ENCODE peak calls at places on chromosomes 4 and X, in eight cellular contexts. A, L, K, U, T, Q, S and O are unnamed samples. For H3K27me3, the result is how much of the 10 kb centered on the place peaks cover.

GRCh38 chrX:78595901-78596502 is 63.1 kb downstream of the RTL3 start:
- DNase-seq in A (no peak), L (no peak), K (peak), U (peak), T (no peak), Q (peak), S (peak), O (no peak)

GRCh38 chr4:87011340-87012034 is 76.7 kb downstream of the AFF1 start:
- DNase-seq in A (no peak), L (no peak), K (no peak), U (peak), T (no peak), Q (peak), S (peak), O (no peak)

GRCh38 chrX:132737743-132738142 is 220.7 kb downstream of the HS6ST2 start:
- DNase-seq in A (no peak), L (no peak), K (peak), U (no peak), T (peak), Q (peak), S (no peak), O (no peak)

GRCh38 chr4:105414316-105414715 is 59.5 kb downstream of the PPA2 start:
- DNase-seq in A (no peak), L (no peak), K (peak), U (no peak), T (no peak), Q (no peak), S (no peak), O (peak)

GRCh38 chr4:57095245-57095644 is 14.9 kb downstream of the IGFBP7 start:
- DNase-seq in A (no peak), L (no peak), K (no peak), U (no peak), T (no peak), Q (no peak), S (no peak), O (no peak)

GRCh38 chr4:154743683-154744340 is at the start of gene LRAT:
- DNase-seq in A (no peak), L (no peak), K (no peak), U (no peak), T (peak), Q (peak), S (no peak), O (peak)

GRCh38 chr4:76974150-76974549 is 24.6 kb downstream of the SEPTIN11 start:
- DNase-seq in A (no peak), L (no peak), K (no peak), U (no peak), T (no peak), Q (no peak), S (no peak), O (no peak)

GRCh38 chr4:52052475-52052780 is 1.3 kb downstream of the SPATA18 start:
- DNase-seq in A (peak), L (no peak), K (no peak), U (peak), T (no peak), Q (no peak), S (peak), O (peak)

GRCh38 chr4:146051724-146052396 is 113.2 kb upstream of the ZNF827 start:
- DNase-seq in A (no peak), L (no peak), K (no peak), U (peak), T (no peak), Q (peak), S (no peak), O (no peak)

GRCh38 chrX:140712413-140713173 is 3.0 kb downstream of the LINC00632 start:
- DNase-seq in A (peak), L (peak), K (no peak), U (peak), T (peak), Q (peak), S (peak), O (peak)

GRCh38 chr4:164251257-164251656 is 502.7 kb upstream of the SMIM31 start:
- DNase-seq in A (no peak), L (no peak), K (no peak), U (no peak), T (no peak), Q (no peak), S (no peak), O (no peak)

GRCh38 chr4:141425124-141425523 is 204.4 kb downstream of the ZNF330 start:
- DNase-seq in A (no peak), L (no peak), K (no peak), U (peak), T (no peak), Q (peak), S (peak), O (no peak)

GRCh38 chrX:150693782-150694574 is 782 bp downstream of the MTMR1 start:
- DNase-seq in A (peak), L (no peak), K (peak), U (peak), T (peak), Q (peak), S (peak), O (peak)

GRCh38 chr4:85995361-85995760 is 364.5 kb downstream of the MAPK10 start:
- DNase-seq in A (no peak), L (no peak), K (no peak), U (no peak), T (no peak), Q (no peak), S (no peak), O (no peak)

GRCh38 chrX:134734343-134735001 is 76.2 kb upstream of the PLAC1 start:
- DNase-seq in A (no peak), L (no peak), K (no peak), U (no peak), T (no peak), Q (no peak), S (peak), O (no peak)

GRCh38 chr4:106809083-106809482 is 227.0 kb downstream of the DKK2 start:
- DNase-seq in A (no peak), L (no peak), K (no peak), U (peak), T (no peak), Q (peak), S (peak), O (no peak)

GRCh38 chr4:71602271-71602890 is 181.5 kb downstream of the GC start:
- DNase-seq in A (no peak), L (no peak), K (no peak), U (no peak), T (no peak), Q (peak), S (peak), O (no peak)

GRCh38 chrX:2383144-2383543 is 117.6 kb downstream of the DHRSX start:
- DNase-seq in A (no peak), L (no peak), K (no peak), U (no peak), T (no peak), Q (no peak), S (no peak), O (no peak)

GRCh38 chrX:114635986-114636385 is 52.1 kb downstream of the HTR2C start:
- DNase-seq in A (no peak), L (no peak), K (no peak), U (no peak), T (no peak), Q (no peak), S (no peak), O (peak)

GRCh38 chr4:140092094-140092820 is 61.7 kb downstream of the MAML3 start:
- DNase-seq in A (peak), L (no peak), K (no peak), U (peak), T (no peak), Q (peak), S (peak), O (peak)

GRCh38 chrX:25175743-25176142 is 160.0 kb upstream of the ARX start:
- DNase-seq in A (no peak), L (no peak), K (no peak), U (no peak), T (no peak), Q (no peak), S (no peak), O (no peak)

GRCh38 chrX:25178555-25178954 is 162.8 kb upstream of the ARX start:
- DNase-seq in A (no peak), L (no peak), K (no peak), U (no peak), T (no peak), Q (no peak), S (no peak), O (no peak)

GRCh38 chrX:25180242-25180641 is 164.5 kb upstream of the ARX start:
- DNase-seq in A (no peak), L (no peak), K (no peak), U (no peak), T (no peak), Q (no peak), S (no peak), O (no peak)

GRCh38 chrX:25175171-25175570 is 159.4 kb upstream of the ARX start:
- DNase-seq in A (no peak), L (no peak), K (no peak), U (no peak), T (no peak), Q (no peak), S (no peak), O (no peak)
- H3K4me3 ChIP-seq in A (no peak), L (no peak), K (no peak), U (no peak), T (no peak), Q (no peak), S (no peak), O (no peak)

DNA sequence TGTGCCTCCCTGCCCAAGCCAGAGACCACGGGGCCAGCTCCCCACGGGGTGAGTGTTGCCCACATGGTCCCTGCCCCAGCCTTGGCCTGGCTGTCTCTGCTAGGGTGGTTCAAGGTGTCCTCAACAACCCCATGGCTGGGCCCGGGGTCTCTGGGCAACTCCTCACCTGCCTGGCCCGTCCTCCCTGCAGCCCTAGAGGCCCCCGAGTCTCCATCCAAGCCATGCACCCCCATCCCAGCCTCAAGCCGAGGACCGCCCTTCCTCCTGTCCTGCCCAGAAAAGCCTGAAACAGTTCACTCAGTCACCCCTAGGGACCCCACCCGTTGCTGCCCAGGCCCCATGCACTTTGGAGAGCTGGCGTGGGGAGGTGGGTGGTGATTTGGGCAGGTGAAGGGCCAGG is 120.9 kb downstream of the FAM53A start:
- DNase-seq in A (no peak), L (no peak), K (no peak), U (no peak), T (no peak), Q (no peak), S (no peak), O (no peak)
- H3K27me3 ChIP-seq in A (under half), L (half or more), K (under half), U (half or more), T (under half), Q (under half), S (under half), O (under half)

DNA sequence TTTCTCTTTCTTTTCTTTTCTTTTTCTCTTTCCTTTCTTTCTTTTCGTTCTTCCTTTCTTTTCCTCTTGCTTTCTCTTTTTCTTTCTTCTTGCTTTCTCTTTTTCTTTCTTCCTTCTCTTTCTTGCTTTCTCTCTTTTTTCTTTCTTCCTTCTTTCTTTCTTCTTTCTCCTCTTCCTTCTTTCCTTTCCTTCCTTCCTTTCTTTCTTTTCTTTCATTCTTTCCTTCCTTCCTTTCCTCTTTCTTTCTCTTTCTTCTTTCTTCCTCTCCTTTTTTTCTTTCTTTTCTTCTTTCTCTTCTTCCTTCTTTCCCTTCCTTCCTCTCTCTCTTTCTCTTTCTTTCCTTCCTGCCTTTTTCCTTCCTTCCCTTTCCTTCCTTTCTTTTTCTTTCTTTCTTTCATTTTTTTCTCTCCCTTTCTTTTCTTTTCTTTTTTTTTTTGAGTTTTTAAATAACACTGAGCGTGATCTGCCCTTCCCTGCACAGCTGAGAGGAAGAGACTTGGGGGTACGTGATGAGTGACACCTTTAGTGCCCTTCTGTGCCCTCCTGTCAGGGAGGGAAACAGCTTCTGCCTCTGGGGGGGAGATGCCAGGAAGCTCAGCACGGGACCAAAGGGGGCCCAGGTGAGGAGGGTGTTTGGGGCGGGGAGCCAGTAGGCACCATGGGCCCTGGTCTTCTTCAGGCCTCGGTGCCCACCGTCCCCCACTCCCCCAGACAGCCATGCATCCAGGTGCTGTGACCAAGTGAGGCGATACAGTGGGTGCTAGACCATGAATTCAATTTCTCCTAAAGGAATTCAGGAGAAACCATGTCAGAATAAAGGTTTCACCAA is 36.6 kb upstream of the CDKN2AIP start:
- DNase-seq in A (no peak), L (no peak), K (no peak), U (no peak), T (no peak), Q (no peak), S (no peak), O (no peak)
- H3K4me3 ChIP-seq in A (peak), L (peak), K (peak), U (peak), T (no peak), Q (peak), S (no peak), O (no peak)

GRCh38 chr4:54651050-54651449 is 6.7 kb upstream of the KIT start:
- DNase-seq in A (no peak), L (no peak), K (no peak), U (no peak), T (no peak), Q (no peak), S (no peak), O (no peak)

GRCh38 chr4:54658321-54659093 is 750 bp downstream of the KIT start:
- DNase-seq in A (peak), L (no peak), K (no peak), U (peak), T (peak), Q (peak), S (peak), O (peak)

GRCh38 chr4:54657194-54657555 is 582 bp upstream of the KIT start:
- DNase-seq in A (no peak), L (no peak), K (no peak), U (no peak), T (no peak), Q (no peak), S (no peak), O (peak)

GRCh38 chr4:54657556-54658313 is at the start of gene KIT:
- DNase-seq in A (peak), L (no peak), K (no peak), U (peak), T (no peak), Q (no peak), S (peak), O (peak)

DNA sequence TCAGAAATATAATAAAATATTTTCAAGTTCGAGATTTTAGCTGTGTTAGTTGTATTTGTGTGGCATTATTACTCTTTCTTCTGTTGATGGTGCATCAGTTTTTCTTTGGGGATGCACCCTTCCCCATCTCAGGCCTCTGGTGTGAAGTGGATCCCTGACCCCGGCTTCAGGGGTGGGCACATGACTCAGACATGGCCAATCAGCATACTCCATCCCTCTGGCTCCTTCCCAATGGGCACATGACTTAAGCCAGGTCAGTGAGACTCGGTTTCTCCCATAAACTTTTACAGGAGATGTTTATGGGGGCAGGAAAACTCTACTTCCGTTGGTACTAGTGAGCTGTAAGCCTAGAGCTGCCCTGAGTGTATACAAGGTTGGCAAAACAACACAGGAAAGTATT is 3.0 kb upstream of the KIT start:
- DNase-seq in A (no peak), L (no peak), K (no peak), U (no peak), T (no peak), Q (no peak), S (no peak), O (no peak)
- H3K27me3 ChIP-seq in A (under half), L (under half), K (under half), U (under half), T (under half), Q (half or more), S (under half), O (under half)

GRCh38 chr4:114883641-114884040 is 229.8 kb downstream of the NDST4 start:
- DNase-seq in A (no peak), L (no peak), K (no peak), U (no peak), T (no peak), Q (no peak), S (no peak), O (no peak)

GRCh38 chr4:114879916-114880315 is 233.5 kb downstream of the NDST4 start:
- DNase-seq in A (no peak), L (no peak), K (no peak), U (no peak), T (no peak), Q (no peak), S (no peak), O (no peak)
- H3K4me3 ChIP-seq in A (no peak), L (no peak), K (no peak), U (no peak), T (no peak), Q (no peak), S (no peak), O (no peak)

GRCh38 chr4:38124961-38125360 is 164.8 kb downstream of the PTTG2 start:
- DNase-seq in A (no peak), L (no peak), K (no peak), U (no peak), T (no peak), Q (no peak), S (no peak), O (no peak)

GRCh38 chr4:38125816-38126215 is 165.6 kb downstream of the PTTG2 start:
- DNase-seq in A (no peak), L (no peak), K (no peak), U (no peak), T (no peak), Q (peak), S (no peak), O (no peak)

GRCh38 chr4:38123555-38123954 is 163.4 kb downstream of the PTTG2 start:
- DNase-seq in A (no peak), L (no peak), K (no peak), U (no peak), T (no peak), Q (no peak), S (no peak), O (no peak)

GRCh38 chr4:38119663-38120374 is 159.6 kb downstream of the PTTG2 start:
- DNase-seq in A (peak), L (no peak), K (no peak), U (peak), T (no peak), Q (peak), S (peak), O (no peak)

GRCh38 chr4:38122060-38122459 is 161.9 kb downstream of the PTTG2 start:
- DNase-seq in A (no peak), L (no peak), K (no peak), U (no peak), T (no peak), Q (no peak), S (no peak), O (no peak)
- H3K27me3 ChIP-seq in A (under half), L (under half), K (under half), U (under half), T (under half), Q (under half), S (under half), O (under half)